ENCODE peak calls at places on chromosomes 11 and 22, in nine cellular contexts. R is bronchial epithelial cell; Y is hepatocyte; O is colonic mucosa; T is RWPE1; L is CD8-positive, alpha-beta T cell; U is astrocyte of the cerebellum; C is thyroid gland; Z is Caco-2. H is an unnamed sample.

GRCh38 chr11:14015711-14016110 is 53.2 kb downstream of the SPON1 start:
- DNase-seq in R (peak), Y (peak), O (no peak), T (peak), L (no peak), U (peak), C (no peak), Z (peak), H (peak)

GRCh38 chr11:69635210-69635609 is 5.7 kb upstream of the CCND1 start:
- DNase-seq in R (no peak), Y (no peak), O (no peak), T (no peak), L (no peak), U (no peak), C (no peak), Z (no peak), H (no peak)

GRCh38 chr11:104928831-104929230 is 30.6 kb upstream of the CASP12 start:
- DNase-seq in R (no peak), Y (no peak), O (no peak), T (no peak), L (no peak), U (no peak), C (no peak), Z (no peak), H (no peak)

GRCh38 chr11:90646266-90646665 is 423.4 kb upstream of the CHORDC1 start:
- DNase-seq in R (no peak), Y (no peak), O (no peak), T (no peak), L (no peak), U (no peak), C (no peak), Z (no peak), H (no peak)

GRCh38 chr11:69372589-69373250 is 78.8 kb downstream of the MYEOV start:
- DNase-seq in R (no peak), Y (no peak), O (peak), T (no peak), L (no peak), U (no peak), C (no peak), Z (peak), H (no peak)

GRCh38 chr11:110446594-110446993 is 16.8 kb downstream of the FDX1 start:
- DNase-seq in R (no peak), Y (no peak), O (no peak), T (no peak), L (no peak), U (no peak), C (no peak), Z (no peak), H (no peak)

GRCh38 chr11:109815529-109816105 is 277.6 kb upstream of the ZC3H12C start:
- DNase-seq in R (no peak), Y (no peak), O (no peak), T (no peak), L (no peak), U (no peak), C (no peak), Z (no peak), H (no peak)

GRCh38 chr11:101866619-101867491 is 48.0 kb upstream of the CEP126 start:
- DNase-seq in R (peak), Y (peak), O (no peak), T (peak), L (no peak), U (no peak), C (no peak), Z (peak), H (peak)

GRCh38 chr22:24104307-24105017 is 76.8 kb upstream of the SUSD2 start:
- DNase-seq in R (no peak), Y (no peak), O (no peak), T (no peak), L (no peak), U (no peak), C (no peak), Z (no peak), H (no peak)

GRCh38 chr22:45491841-45492240 is 10.8 kb upstream of the FBLN1 start:
- DNase-seq in R (no peak), Y (no peak), O (no peak), T (no peak), L (no peak), U (no peak), C (no peak), Z (no peak), H (no peak)

GRCh38 chr11:111941963-111942362 is 4.8 kb downstream of the DIXDC1 start:
- DNase-seq in R (peak), Y (no peak), O (no peak), T (peak), L (no peak), U (no peak), C (no peak), Z (no peak), H (no peak)

GRCh38 chr22:49892226-49892899 is 25.9 kb downstream of the ALG12 start:
- DNase-seq in R (no peak), Y (no peak), O (no peak), T (no peak), L (no peak), U (no peak), C (no peak), Z (no peak), H (no peak)

GRCh38 chr11:46659908-46660307 is 40.5 kb downstream of the ARHGAP1 start:
- DNase-seq in R (no peak), Y (no peak), O (no peak), T (no peak), L (no peak), U (peak), C (no peak), Z (no peak), H (no peak)

GRCh38 chr11:126917531-126918204 is 82.9 kb downstream of the KIRREL3 start:
- DNase-seq in R (peak), Y (peak), O (no peak), T (peak), L (no peak), U (peak), C (no peak), Z (no peak), H (peak)

GRCh38 chr11:97514446-97514845 is 1124.6 kb downstream of the JRKL start:
- DNase-seq in R (no peak), Y (no peak), O (no peak), T (no peak), L (no peak), U (no peak), C (no peak), Z (no peak), H (no peak)

GRCh38 chr11:72466410-72466809 is 32.1 kb upstream of the CLPB start:
- DNase-seq in R (no peak), Y (no peak), O (no peak), T (no peak), L (no peak), U (no peak), C (no peak), Z (no peak), H (no peak)

GRCh38 chr11:72353861-72354260 is 80.5 kb downstream of the CLPB start:
- DNase-seq in R (peak), Y (no peak), O (no peak), T (no peak), L (no peak), U (no peak), C (no peak), Z (peak), H (peak)

GRCh38 chr11:17791144-17791543 is 56.6 kb downstream of the KCNC1 start:
- DNase-seq in R (no peak), Y (no peak), O (no peak), T (no peak), L (no peak), U (no peak), C (no peak), Z (no peak), H (no peak)

GRCh38 chr11:123719452-123719851 is 22.0 kb downstream of the ZNF202 start:
- DNase-seq in R (peak), Y (no peak), O (no peak), T (no peak), L (no peak), U (no peak), C (no peak), Z (no peak), H (no peak)

GRCh38 chr11:58334708-58335107 is 24.2 kb downstream of the OR5B17 start:
- DNase-seq in R (peak), Y (no peak), O (no peak), T (peak), L (no peak), U (peak), C (no peak), Z (no peak), H (peak)

GRCh38 chr11:45885274-45885920 is at the start of gene MAPK8IP1:
- DNase-seq in R (no peak), Y (peak), O (peak), T (peak), L (peak), U (no peak), C (peak), Z (peak), H (peak)

GRCh38 chr11:11036185-11037161 is 178.6 kb upstream of the ZBED5 start:
- DNase-seq in R (peak), Y (peak), O (peak), T (peak), L (peak), U (peak), C (peak), Z (no peak), H (peak)

GRCh38 chr11:125976156-125976555 is 30.3 kb downstream of the VSIG10L2 start:
- DNase-seq in R (peak), Y (no peak), O (no peak), T (peak), L (no peak), U (no peak), C (no peak), Z (no peak), H (no peak)

GRCh38 chr11:44261800-44262591 is 47.9 kb downstream of the ALX4 start:
- DNase-seq in R (peak), Y (no peak), O (no peak), T (no peak), L (no peak), U (no peak), C (no peak), Z (no peak), H (no peak)

GRCh38 chr11:28674432-28675076 is 566.4 kb downstream of the METTL15 start:
- DNase-seq in R (no peak), Y (peak), O (no peak), T (no peak), L (no peak), U (no peak), C (no peak), Z (no peak), H (peak)

GRCh38 chr22:22576244-22576988 is 17.4 kb upstream of the PRAME start:
- DNase-seq in R (peak), Y (peak), O (peak), T (peak), L (peak), U (peak), C (peak), Z (peak), H (peak)

GRCh38 chr11:127492025-127492424 is 491.5 kb upstream of the KIRREL3 start:
- DNase-seq in R (no peak), Y (no peak), O (no peak), T (no peak), L (no peak), U (peak), C (no peak), Z (no peak), H (no peak)

GRCh38 chr11:113121746-113122145 is 160.5 kb downstream of the NCAM1 start:
- DNase-seq in R (no peak), Y (no peak), O (no peak), T (no peak), L (no peak), U (no peak), C (no peak), Z (no peak), H (no peak)

GRCh38 chr11:74004694-74005615 is 3.9 kb downstream of the UCP3 start:
- DNase-seq in R (no peak), Y (no peak), O (no peak), T (no peak), L (peak), U (no peak), C (peak), Z (peak), H (no peak)

GRCh38 chr11:119339581-119340334 is 925 bp downstream of the C1QTNF5 start:
- DNase-seq in R (no peak), Y (peak), O (peak), T (no peak), L (peak), U (no peak), C (peak), Z (no peak), H (peak)

GRCh38 chr22:32949719-32950118 is 108.5 kb downstream of the SYN3 start:
- DNase-seq in R (no peak), Y (peak), O (no peak), T (no peak), L (no peak), U (no peak), C (no peak), Z (no peak), H (no peak)

GRCh38 chr11:30244255-30244654 is 13.4 kb downstream of the FSHB start:
- DNase-seq in R (peak), Y (peak), O (no peak), T (peak), L (no peak), U (peak), C (no peak), Z (no peak), H (no peak)

GRCh38 chr22:42905217-42905616 is 48.1 kb upstream of the ARFGAP3 start:
- DNase-seq in R (no peak), Y (no peak), O (no peak), T (no peak), L (no peak), U (no peak), C (peak), Z (no peak), H (no peak)

GRCh38 chr11:32244453-32244852 is 153.6 kb downstream of the RCN1 start:
- DNase-seq in R (peak), Y (no peak), O (no peak), T (no peak), L (no peak), U (no peak), C (no peak), Z (no peak), H (no peak)

GRCh38 chr11:62627718-62628117 is 5.9 kb upstream of the B3GAT3 start:
- DNase-seq in R (no peak), Y (no peak), O (no peak), T (no peak), L (no peak), U (no peak), C (no peak), Z (no peak), H (no peak)

GRCh38 chr11:5129457-5129877 is 8.7 kb downstream of the OR52A5 start:
- DNase-seq in R (peak), Y (no peak), O (no peak), T (no peak), L (no peak), U (no peak), C (no peak), Z (no peak), H (no peak)

GRCh38 chr11:60872124-60872951 is 5.0 kb downstream of the ZP1 start:
- DNase-seq in R (peak), Y (no peak), O (peak), T (no peak), L (no peak), U (no peak), C (no peak), Z (no peak), H (no peak)

GRCh38 chr22:29031236-29031982 is 30.2 kb downstream of the C22orf31 start:
- DNase-seq in R (peak), Y (peak), O (peak), T (peak), L (no peak), U (peak), C (peak), Z (no peak), H (peak)

GRCh38 chr22:29028468-29028867 is 33.2 kb downstream of the C22orf31 start:
- DNase-seq in R (no peak), Y (no peak), O (no peak), T (no peak), L (no peak), U (no peak), C (no peak), Z (no peak), H (no peak)

GRCh38 chr22:29029202-29030000 is 32.2 kb downstream of the C22orf31 start:
- DNase-seq in R (no peak), Y (no peak), O (no peak), T (no peak), L (no peak), U (no peak), C (no peak), Z (no peak), H (no peak)

GRCh38 chr22:29030618-29031235 is 30.9 kb downstream of the C22orf31 start:
- DNase-seq in R (peak), Y (peak), O (peak), T (peak), L (no peak), U (peak), C (peak), Z (no peak), H (peak)

DNA sequence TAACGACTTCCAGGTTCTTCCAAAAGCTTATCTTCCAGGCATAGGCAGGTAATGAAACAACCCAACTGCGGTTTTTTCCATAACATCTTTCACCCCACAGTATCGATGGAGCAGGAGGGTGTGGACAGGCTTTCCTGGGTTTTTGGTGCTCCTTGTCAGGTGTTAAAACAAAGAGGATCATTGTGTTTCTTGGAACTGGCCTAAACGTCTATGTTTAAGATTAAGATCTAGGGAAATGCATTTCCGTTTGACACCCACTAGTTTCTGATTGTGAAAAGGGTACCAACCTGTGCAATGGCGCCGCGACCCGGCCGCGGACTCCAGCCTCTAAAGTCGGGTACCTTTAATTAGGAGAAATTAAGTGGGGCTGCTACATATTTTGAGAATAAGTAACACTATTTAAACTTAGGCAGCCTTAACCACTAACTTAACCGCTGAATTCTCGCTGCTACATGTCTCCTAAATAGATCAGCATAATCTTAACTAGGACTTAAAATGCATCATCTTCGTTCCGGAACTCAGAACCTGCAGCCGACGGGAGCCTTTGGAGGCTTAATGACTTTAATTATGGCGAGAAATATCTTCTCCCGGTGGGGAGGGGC is 31.5 kb downstream of the C22orf31 start:
- DNase-seq in R (peak), Y (no peak), O (peak), T (peak), L (no peak), U (peak), C (no peak), Z (no peak), H (peak)
- TF ChIP-seq CTCF in R (no peak), Y (peak), O (no peak), T (peak), L (no peak), U (no peak), C (no peak), Z (no peak), H (no peak)

DNA sequence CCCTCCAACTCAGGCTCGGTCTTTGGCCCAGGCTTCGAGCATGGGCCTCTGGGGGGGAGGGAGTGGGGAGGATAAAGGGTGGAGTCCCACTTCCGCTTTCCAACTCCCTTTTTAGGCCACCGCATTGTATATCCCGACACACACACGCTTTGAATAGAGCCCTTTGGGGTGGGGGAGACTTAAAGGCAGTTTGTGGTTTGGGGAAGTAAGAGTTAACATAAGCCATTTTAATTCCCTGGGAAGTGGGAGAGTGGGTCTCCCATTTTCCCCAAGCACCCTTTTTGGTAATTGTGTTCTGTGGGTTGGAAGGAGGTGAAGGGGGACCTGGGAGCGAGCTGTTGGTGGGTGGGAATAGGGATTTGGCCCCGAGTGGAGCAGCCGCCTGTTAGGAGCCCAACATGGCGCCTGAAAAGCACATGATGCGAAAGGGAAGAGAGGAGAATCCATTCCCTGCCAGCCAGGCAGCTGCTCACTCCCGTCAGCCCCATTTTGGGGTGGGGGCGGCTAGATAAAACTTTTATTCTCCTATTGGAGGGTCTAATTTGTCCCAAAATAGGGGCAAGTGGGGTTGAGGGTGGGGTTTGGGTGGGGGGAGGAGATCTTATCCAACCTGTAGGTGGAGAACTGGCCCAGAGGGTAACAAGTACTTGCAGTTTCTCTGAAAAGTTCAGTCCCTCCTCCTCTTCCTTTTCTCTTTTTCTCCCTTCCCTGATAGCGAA is 983 bp downstream of the PCF11 start:
- DNase-seq in R (peak), Y (peak), O (peak), T (peak), L (peak), U (peak), C (peak), Z (peak), H (peak)
- TF ChIP-seq CTCF in R (peak), Y (peak), O (no peak), T (no peak), L (no peak), U (no peak), C (no peak), Z (no peak), H (no peak)

GRCh38 chr11:77115181-77115611 is 12.6 kb downstream of the OMP start:
- DNase-seq in R (no peak), Y (no peak), O (no peak), T (no peak), L (no peak), U (no peak), C (no peak), Z (no peak), H (no peak)
- TF ChIP-seq CTCF in R (peak), Y (no peak), O (no peak), T (no peak), L (no peak), U (peak), C (no peak), Z (peak), H (no peak)

GRCh38 chr22:38467904-38468760 is at the start of gene KDELR3:
- DNase-seq in R (peak), Y (peak), O (peak), T (peak), L (peak), U (no peak), C (peak), Z (no peak), H (peak)
- TF ChIP-seq CTCF in R (no peak), Y (peak), O (no peak), T (no peak), L (no peak), U (peak), C (peak), Z (no peak), H (peak)

DNA sequence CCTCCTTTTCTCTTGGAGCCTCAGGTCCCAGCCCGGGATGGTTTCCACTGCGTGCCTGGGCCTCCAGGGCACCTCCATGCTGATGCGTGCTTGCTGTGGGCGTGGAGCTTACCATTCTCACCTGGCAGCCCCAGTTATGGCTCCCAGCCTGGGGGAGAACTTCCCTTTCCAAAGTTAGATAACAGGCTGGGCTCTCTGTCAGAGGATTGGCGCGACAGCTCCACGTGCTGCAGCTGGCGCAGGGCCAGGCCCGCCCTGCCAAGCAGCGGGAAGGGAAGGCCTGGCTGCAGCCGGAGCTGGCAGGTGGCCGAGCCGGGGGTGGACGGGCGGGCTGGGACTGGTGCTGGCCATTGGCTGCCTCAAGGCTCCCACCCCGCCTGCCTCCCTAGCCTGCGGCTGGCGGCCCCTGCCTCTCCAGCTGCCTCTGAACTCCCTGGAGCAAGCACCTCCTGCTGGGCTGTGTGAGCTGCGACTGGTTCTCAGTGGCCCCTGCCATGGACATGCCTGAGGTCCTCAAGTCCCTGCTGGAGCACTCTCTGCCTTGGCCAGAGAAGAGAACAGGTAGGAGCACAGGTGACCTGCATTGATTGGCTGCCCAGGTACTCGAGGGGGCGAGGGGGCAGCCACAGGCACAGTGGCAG is 14.6 kb upstream of the TEF start:
- DNase-seq in R (peak), Y (peak), O (peak), T (peak), L (no peak), U (peak), C (peak), Z (no peak), H (peak)
- TF ChIP-seq CTCF in R (peak), Y (peak), O (no peak), T (peak), L (no peak), U (no peak), C (peak), Z (no peak), H (no peak)

H was measured in Calu3.